ENCODE peak calls at places on chromosomes 3 and 15, in four cellular contexts. N is A549, R is WTC11, M is HepG2. U is an unnamed sample.

GRCh38 chr15:50114381-50114780 is 4.7 kb downstream of the ATP8B4 start:
- DNase-seq in N (no peak), R (no peak), M (no peak), U (no peak)

GRCh38 chr3:157064402-157064801 is 95.5 kb downstream of the CCNL1 start:
- DNase-seq in M (no peak), R (no peak), N (no peak), U (no peak)

GRCh38 chr15:83278191-83278590 is 6.3 kb downstream of the BNC1 start:
- DNase-seq in R (no peak), M (no peak), N (no peak), U (no peak)

GRCh38 chr15:56869573-56869972 is 48.9 kb upstream of the TCF12 start:
- DNase-seq in R (peak; percentile 45), N (no peak), M (no peak), U (no peak)

GRCh38 chr3:53030864-53031445 is 14.9 kb downstream of the SFMBT1 start:
- DNase-seq in N (no peak), R (peak; percentile 29), M (no peak), U (no peak)

GRCh38 chr3:142087676-142088075 is 61.7 kb downstream of the TFDP2 start:
- DNase-seq in R (no peak), M (no peak), N (no peak), U (no peak)

GRCh38 chr3:15330031-15330596 is 2.3 kb downstream of the SH3BP5 start:
- DNase-seq in R (no peak), N (no peak), M (no peak), U (peak; percentile 38)

GRCh38 chr3:69012111-69012835 is 1.2 kb downstream of the EOGT start:
- DNase-seq in R (peak; percentile 29), N (no peak), M (no peak), U (no peak)

GRCh38 chr15:98823012-98823458 is 174.7 kb downstream of the IGF1R start:
- DNase-seq in M (no peak), R (peak; percentile 20), N (no peak), U (no peak)

GRCh38 chr3:14647976-14648955 is 3.3 kb upstream of the CCDC174 start:
- DNase-seq in N (no peak), R (no peak), M (no peak), U (no peak)

GRCh38 chr3:39275052-39275451 is 4.8 kb downstream of the CX3CR1 start:
- DNase-seq in N (no peak), R (no peak), M (no peak), U (no peak)

GRCh38 chr15:59116771-59117170 is 11.8 kb downstream of the CCNB2 start:
- DNase-seq in R (no peak), M (no peak), N (no peak), U (no peak)

GRCh38 chr3:128555881-128556280 is 62.9 kb upstream of the GATA2 start:
- DNase-seq in R (no peak), M (no peak), N (no peak), U (no peak)

GRCh38 chr3:184780981-184781515 is 30.9 kb upstream of the VPS8 start:
- DNase-seq in N (no peak), R (no peak), M (no peak), U (no peak)

GRCh38 chr3:181292984-181293383 is 303.4 kb upstream of the DNAJC19 start:
- DNase-seq in R (no peak), M (no peak), N (no peak), U (no peak)

GRCh38 chr3:125622381-125622788 is 27.1 kb upstream of the OSBPL11 start:
- DNase-seq in M (no peak), R (no peak), N (no peak), U (no peak)

GRCh38 chr3:102069211-102069662 is 219.9 kb downstream of the NFKBIZ start:
- DNase-seq in R (no peak), N (no peak), M (no peak), U (no peak)

GRCh38 chr3:16140116-16140893 is 34.2 kb upstream of the GALNT15 start:
- DNase-seq in N (no peak), R (no peak), M (no peak), U (no peak)

GRCh38 chr3:152574461-152575079 is 260.4 kb upstream of the P2RY1 start:
- DNase-seq in N (peak; percentile 36), R (peak; percentile 47), M (peak; percentile 26), U (peak; percentile 20)

GRCh38 chr15:79132361-79132760 is 41.8 kb upstream of the RASGRF1 start:
- DNase-seq in N (no peak), R (no peak), M (no peak), U (no peak)

GRCh38 chr3:71987089-71987735 is 202.3 kb upstream of the PROK2 start:
- DNase-seq in N (no peak), R (peak; percentile 21), M (peak; percentile 7), U (no peak)
- TF ChIP-seq ESRRA in N (no peak), R (no peak), M (no peak), U (no peak)

DNA sequence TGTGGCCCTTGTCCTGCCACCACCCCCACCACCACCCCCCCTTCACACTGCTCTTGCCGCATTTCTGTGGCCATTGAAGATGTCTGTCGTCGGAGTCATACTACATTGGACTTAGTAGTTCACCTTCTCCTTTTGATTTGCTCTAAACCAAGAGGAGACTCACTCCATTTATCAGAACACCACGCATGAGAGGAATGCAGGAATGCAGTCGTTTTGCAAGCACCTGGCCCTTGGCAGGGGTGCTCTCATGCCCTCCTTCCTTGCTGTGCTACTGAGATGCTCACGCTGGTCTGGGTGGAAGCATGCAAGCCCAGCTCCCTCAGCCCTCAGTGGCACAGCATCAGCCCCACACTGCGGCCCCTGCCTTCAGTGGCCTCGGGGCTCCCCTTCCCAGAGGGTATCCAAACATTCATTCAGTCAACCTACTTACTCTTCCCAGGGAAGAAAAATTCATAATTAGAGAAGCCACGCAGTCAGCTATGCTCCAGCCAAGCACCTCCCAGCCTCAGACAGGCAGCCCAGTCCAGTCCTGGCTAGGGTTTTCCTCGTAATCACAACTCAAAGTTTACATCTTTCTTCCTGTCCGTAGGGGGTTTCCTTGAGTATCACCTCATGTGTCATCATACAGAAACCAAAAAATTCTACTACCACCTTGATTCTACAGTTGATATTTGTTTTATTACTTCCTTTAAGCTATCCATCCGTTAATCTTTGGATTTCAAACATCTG is 520.0 kb downstream of the GABRG3 start:
- DNase-seq in M (no peak), R (no peak), N (no peak), U (no peak)
- TF ChIP-seq ESRRA in M (no peak), R (no peak), N (no peak), U (no peak)

GRCh38 chr3:63970596-63971468 is 52.5 kb downstream of the PSMD6 start:
- DNase-seq in N (no peak), M (peak; percentile 18), R (no peak), U (no peak)
- TF ChIP-seq ESRRA in N (no peak), M (no peak), R (no peak), U (no peak)

DNA sequence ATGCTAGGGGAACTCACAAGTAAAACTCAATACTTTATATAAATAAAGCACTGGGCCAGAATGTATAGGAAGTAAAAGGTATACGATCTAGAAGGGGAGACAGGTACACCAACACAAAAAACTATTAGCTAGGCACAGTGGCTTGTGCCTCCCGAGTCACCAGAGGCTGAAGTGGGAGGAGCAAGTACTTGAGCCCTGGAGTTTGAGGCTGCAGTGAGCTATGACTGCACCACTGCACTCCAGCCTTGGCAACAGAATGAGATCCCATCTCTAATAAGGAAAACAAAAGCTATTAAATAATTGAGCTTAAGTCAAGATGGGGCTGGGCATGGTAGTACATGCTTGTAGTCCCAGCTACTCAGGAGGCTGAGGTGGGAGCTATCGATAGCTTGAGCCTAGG is 17.0 kb downstream of the PIK3CB start:
- DNase-seq in R (no peak), M (no peak), N (no peak), U (no peak)
- TF ChIP-seq ESRRA in R (no peak), M (no peak), N (no peak), U (no peak)